ENCODE peak calls at places on chromosomes 7 and 10, in five cellular contexts. One of them, this sample, is unnamed.

GRCh38 chr7:131250331-131250730 is 77.3 kb upstream of the MKLN1 start:
- DNase-seq in ACHN: no peak
- DNase-seq in T-helper 9 cell: no peak
- DNase-seq in endodermal cell: no peak
- DNase-seq in iPS-NIHi11: peak; percentile 38
- DNase-seq in this sample: no peak

GRCh38 chr7:135801045-135801693 is 52.6 kb upstream of the FAM180A start:
- DNase-seq in iPS-NIHi11: peak; percentile 77
- DNase-seq in ACHN: peak; percentile 81
- DNase-seq in T-helper 9 cell: no peak
- DNase-seq in endodermal cell: peak; percentile 70
- DNase-seq in this sample: peak; percentile 57

GRCh38 chr7:100157334-100158228 is 942 bp downstream of the TRAPPC14 start:
- DNase-seq in iPS-NIHi11: peak; percentile 48
- DNase-seq in ACHN: peak; percentile 56
- DNase-seq in T-helper 9 cell: no peak
- DNase-seq in endodermal cell: peak; percentile 78
- DNase-seq in this sample: no peak

GRCh38 chr7:95725170-95725569 is 47.2 kb upstream of the DYNC1I1 start:
- DNase-seq in ACHN: no peak
- DNase-seq in endodermal cell: no peak
- DNase-seq in T-helper 9 cell: no peak
- DNase-seq in iPS-NIHi11: peak; percentile 21
- DNase-seq in this sample: no peak

GRCh38 chr10:95236068-95236903 is 42.2 kb downstream of the ACSM6 start:
- DNase-seq in iPS-NIHi11: no peak
- DNase-seq in endodermal cell: no peak
- DNase-seq in T-helper 9 cell: no peak
- DNase-seq in ACHN: peak; percentile 63
- DNase-seq in this sample: peak; percentile 89

GRCh38 chr10:113104071-113104470 is 154.0 kb downstream of the TCF7L2 start:
- DNase-seq in endodermal cell: peak; percentile 40
- DNase-seq in T-helper 9 cell: no peak
- DNase-seq in iPS-NIHi11: no peak
- DNase-seq in ACHN: no peak
- DNase-seq in this sample: no peak

GRCh38 chr10:9824546-9825164 is 1193.0 kb upstream of the CELF2 start:
- DNase-seq in ACHN: no peak
- DNase-seq in endodermal cell: peak; percentile 30
- DNase-seq in iPS-NIHi11: no peak
- DNase-seq in T-helper 9 cell: no peak
- DNase-seq in this sample: peak; percentile 88

GRCh38 chr7:118404211-118404610 is 179.7 kb downstream of the ANKRD7 start:
- DNase-seq in iPS-NIHi11: no peak
- DNase-seq in ACHN: no peak
- DNase-seq in endodermal cell: no peak
- DNase-seq in T-helper 9 cell: no peak
- DNase-seq in this sample: no peak

GRCh38 chr7:142418316-142418715 is 160.5 kb upstream of the PRSS58 start:
- DNase-seq in iPS-NIHi11: no peak
- DNase-seq in ACHN: no peak
- DNase-seq in T-helper 9 cell: no peak
- DNase-seq in endodermal cell: no peak
- DNase-seq in this sample: no peak

GRCh38 chr10:18683427-18683826 is 24.2 kb downstream of the ARL5B start:
- DNase-seq in iPS-NIHi11: no peak
- DNase-seq in T-helper 9 cell: no peak
- DNase-seq in ACHN: no peak
- DNase-seq in endodermal cell: no peak
- DNase-seq in this sample: no peak

This sample was measured in Caki2.